ENCODE peak calls at places on chromosomes 6 and 20, in five cellular contexts. I is body of pancreas, D is heart left ventricle, B is thyroid gland, J is left ventricle myocardium inferior. S is an unnamed sample. For H3K4me1, the result is how much of the 10 kb centered on the place peaks cover.

GRCh38 chr6:119129148-119129967 is 50.9 kb upstream of the FAM184A start:
- DNase-seq in I (no peak), D (no peak), B (no peak), J (no peak), S (no peak)

GRCh38 chr20:49028684-49029083 is 17.4 kb upstream of the CSE1L start:
- DNase-seq in I (no peak), D (no peak), B (no peak), J (no peak), S (no peak)

GRCh38 chr6:152723398-152723797 is 25.7 kb downstream of the MYCT1 start:
- DNase-seq in I (no peak), D (no peak), B (no peak), J (no peak), S (no peak)

GRCh38 chr20:63096681-63097335 is 90.0 kb upstream of the BHLHE23 start:
- DNase-seq in I (peak), D (no peak), B (no peak), J (peak), S (no peak)

GRCh38 chr6:75430631-75431345 is 62.8 kb downstream of the FILIP1 start:
- DNase-seq in I (no peak), D (peak), B (no peak), J (no peak), S (no peak)

GRCh38 chr6:106154326-106154725 is 68.2 kb downstream of the PRDM1 start:
- DNase-seq in I (no peak), D (no peak), B (no peak), J (no peak), S (no peak)

GRCh38 chr20:61803416-61803902 is 262.2 kb downstream of the TAF4 start:
- DNase-seq in I (no peak), D (no peak), B (no peak), J (peak), S (peak)

GRCh38 chr6:13355043-13355945 is 27.0 kb upstream of the TBC1D7 start:
- DNase-seq in I (no peak), D (no peak), B (no peak), J (no peak), S (no peak)

GRCh38 chr6:117548797-117549301 is 53.5 kb downstream of the GOPC start:
- DNase-seq in I (no peak), D (no peak), B (peak), J (no peak), S (no peak)

GRCh38 chr6:149342525-149342924 is 25.0 kb downstream of the TAB2 start:
- DNase-seq in I (no peak), D (no peak), B (no peak), J (no peak), S (no peak)
- H3K4me3 ChIP-seq in I (no peak), D (no peak), B (no peak), J (no peak), S (no peak)

DNA sequence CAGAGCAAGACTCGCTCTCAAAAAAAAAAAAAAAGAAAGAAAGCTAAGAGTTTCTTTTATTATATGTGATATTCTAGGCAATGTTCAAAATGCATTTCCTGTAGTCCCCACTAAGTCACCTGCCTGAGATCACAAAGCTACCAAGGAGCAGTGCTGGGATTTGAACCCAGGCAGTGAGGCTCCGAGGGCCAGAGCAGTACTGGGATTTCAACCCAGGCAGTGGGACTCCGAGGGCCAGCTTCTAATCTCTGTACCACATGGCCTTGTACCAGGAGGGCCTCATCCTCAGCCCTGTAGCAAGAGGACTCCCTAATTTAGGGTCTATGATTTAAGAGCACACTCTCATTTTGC is 39.7 kb downstream of the ZMYND8 start:
- DNase-seq in I (no peak), D (no peak), B (no peak), J (no peak), S (no peak)
- H3K4me1 ChIP-seq in I (half or more), D (half or more), B (half or more), J (half or more), S (under half)

GRCh38 chr20:20407891-20408805 is 40.2 kb downstream of the INSM1 start:
- DNase-seq in I (no peak), D (no peak), B (no peak), J (no peak), S (no peak)
- TF ChIP-seq CTCF in I (no peak), D (peak), B (no peak), J (no peak), S (no peak)

DNA sequence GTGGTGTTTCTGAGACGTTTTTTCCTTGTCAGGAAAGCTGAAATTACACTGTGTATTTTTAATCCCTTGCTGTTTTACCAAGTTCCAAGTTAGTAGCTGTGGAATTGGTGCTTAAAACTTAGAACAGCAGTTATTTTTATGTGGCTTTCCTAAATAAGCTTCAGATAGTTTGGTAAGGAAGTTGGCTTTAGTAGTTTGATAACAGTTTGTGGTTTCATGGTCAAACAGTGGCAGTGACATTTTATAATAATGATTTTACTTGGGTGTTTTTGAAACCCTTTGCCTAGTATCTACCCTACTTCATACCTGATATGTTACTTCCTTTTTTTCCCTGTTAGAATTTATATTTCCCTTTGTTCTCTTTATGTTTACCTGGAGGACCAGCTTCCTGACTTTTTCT is 164.9 kb downstream of the JARID2 start:
- DNase-seq in I (no peak), D (no peak), B (no peak), J (no peak), S (no peak)
- H3K4me3 ChIP-seq in I (no peak), D (no peak), B (no peak), J (no peak), S (no peak)

GRCh38 chr6:53357576-53358343 is 9.0 kb upstream of the ELOVL5 start:
- DNase-seq in I (no peak), D (no peak), B (no peak), J (no peak), S (no peak)

GRCh38 chr6:53359088-53359842 is 10.5 kb upstream of the ELOVL5 start:
- DNase-seq in I (peak), D (peak), B (peak), J (peak), S (peak)

GRCh38 chr6:53359843-53360834 is 11.4 kb upstream of the ELOVL5 start:
- DNase-seq in I (no peak), D (no peak), B (peak), J (no peak), S (no peak)

GRCh38 chr6:53361549-53362031 is 12.8 kb upstream of the ELOVL5 start:
- DNase-seq in I (peak), D (no peak), B (peak), J (no peak), S (no peak)

GRCh38 chr6:53358440-53359087 is 9.8 kb upstream of the ELOVL5 start:
- DNase-seq in I (no peak), D (no peak), B (no peak), J (no peak), S (no peak)
- H3K4me1 ChIP-seq in I (under half), D (under half), B (under half), J (under half), S (under half)